ENCODE peak calls at places on chromosomes 4 and X, in five cellular contexts. P is activated T-helper 9 cell treated with anti-CD3 and anti-CD28 coated beads, Interleukin-2, amount 50 U/mL, for 16 hours; K is posterior vena cava; A is left lung; L is cardiac septum. G is an unnamed sample.

GRCh38 chr4:125801373-125801772 is 486.6 kb downstream of the FAT4 start:
- DNase-seq in P (no peak), K (no peak), A (no peak), L (no peak), G (no peak)

GRCh38 chr4:92047209-92047877 is 256.4 kb upstream of the GRID2 start:
- DNase-seq in P (no peak), K (no peak), A (no peak), L (no peak), G (no peak)

GRCh38 chr4:8846864-8847263 is 24.8 kb downstream of the HMX1 start:
- DNase-seq in P (no peak), K (peak; percentile 49), A (peak; percentile 42), L (peak; percentile 4), G (no peak)

GRCh38 chr4:146340798-146341197 is 126.5 kb downstream of the REELD1 start:
- DNase-seq in P (no peak), K (no peak), A (no peak), L (no peak), G (no peak)

GRCh38 chrX:4579480-4579879 is 866.0 kb upstream of the PRKX start:
- DNase-seq in P (no peak), K (no peak), A (no peak), L (no peak), G (no peak)

GRCh38 chr4:114807357-114807756 is 208.8 kb downstream of the UGT8 start:
- DNase-seq in P (no peak), K (peak; percentile 67), A (peak; percentile 14), L (no peak), G (no peak)

GRCh38 chr4:76892001-76892400 is 5.9 kb downstream of the SOWAHB start:
- DNase-seq in P (no peak), K (no peak), A (no peak), L (no peak), G (no peak)

GRCh38 chrX:43813898-43814297 is 68.4 kb downstream of the MAOB start:
- DNase-seq in P (no peak), K (no peak), A (no peak), L (no peak), G (no peak)

GRCh38 chr4:5712517-5712916 is 1.5 kb downstream of the EVC start:
- DNase-seq in P (no peak), K (no peak), A (no peak), L (no peak), G (no peak)

GRCh38 chr4:139555073-139555704 is 830 bp downstream of the SETD7 start:
- DNase-seq in P (peak; percentile 75), K (peak; percentile 95), A (peak; percentile 92), L (peak; percentile 94), G (peak; percentile 91)

GRCh38 chr4:112939901-112940300 is 109.6 kb upstream of the ANK2 start:
- DNase-seq in P (no peak), K (no peak), A (no peak), L (no peak), G (no peak)

GRCh38 chr4:28479666-28480065 is 1619.0 kb downstream of the STIM2 start:
- DNase-seq in P (no peak), K (no peak), A (no peak), L (no peak), G (no peak)

GRCh38 chrX:39895228-39896110 is 202.3 kb downstream of the BCOR start:
- DNase-seq in P (no peak), K (no peak), A (no peak), L (no peak), G (no peak)